ENCODE peak calls at places on chromosomes 16 and 17, in six cellular contexts. Q, T, X, G, H and J are unnamed samples.

GRCh38 chr17:57340160-57340981 is 84.0 kb downstream of the MSI2 start:
- DNase-seq in Q (no peak), T (no peak), X (no peak), G (no peak), H (no peak), J (no peak)

GRCh38 chr17:59830007-59830630 is 62.6 kb downstream of the TUBD1 start:
- DNase-seq in Q (no peak), T (no peak), X (no peak), G (no peak), H (peak; percentile 59), J (no peak)

GRCh38 chr17:67606896-67607604 is 110.7 kb upstream of the NOL11 start:
- DNase-seq in Q (no peak), T (no peak), X (peak; percentile 69), G (no peak), H (no peak), J (no peak)

GRCh38 chr17:4971826-4972225 is 4.2 kb upstream of the SPAG7 start:
- DNase-seq in Q (no peak), T (no peak), X (no peak), G (no peak), H (no peak), J (no peak)

GRCh38 chr17:55458977-55459376 is 37.3 kb upstream of the MMD start:
- DNase-seq in Q (no peak), T (no peak), X (no peak), G (no peak), H (peak; percentile 8), J (no peak)

GRCh38 chr17:46108550-46109110 is 84.6 kb downstream of the KANSL1 start:
- DNase-seq in Q (no peak), T (no peak), X (no peak), G (no peak), H (no peak), J (no peak)

GRCh38 chr17:39543669-39544068 is 64.1 kb downstream of the NEUROD2 start:
- DNase-seq in Q (no peak), T (no peak), X (no peak), G (no peak), H (no peak), J (no peak)

GRCh38 chr17:37274432-37274831 is 101.4 kb upstream of the C17orf78 start:
- DNase-seq in Q (no peak), T (no peak), X (no peak), G (no peak), H (no peak), J (no peak)

GRCh38 chr17:22514767-22515320 is 822.5 kb downstream of the KCNJ18 start:
- DNase-seq in Q (no peak), T (no peak), X (no peak), G (no peak), H (no peak), J (no peak)

GRCh38 chr16:68356919-68357286 is 46.1 kb downstream of the PRMT7 start:
- DNase-seq in Q (no peak), T (no peak), X (no peak), G (no peak), H (no peak), J (no peak)

GRCh38 chr17:80889897-80890550 is 101.6 kb upstream of the CHMP6 start:
- DNase-seq in Q (no peak), T (no peak), X (no peak), G (no peak), H (peak; percentile 70), J (no peak)

GRCh38 chr17:74055508-74056160 is 147.8 kb upstream of the RPL38 start:
- DNase-seq in Q (no peak), T (no peak), X (no peak), G (no peak), H (no peak), J (no peak)

GRCh38 chr16:75060708-75061107 is 55.9 kb downstream of the LDHD start:
- DNase-seq in Q (no peak), T (no peak), X (no peak), G (no peak), H (no peak), J (no peak)

GRCh38 chr17:8041980-8042379 is 3.1 kb downstream of the ALOX15B start:
- DNase-seq in Q (no peak), T (no peak), X (no peak), G (no peak), H (no peak), J (no peak)

GRCh38 chr16:12186774-12187335 is 210.3 kb downstream of the SNX29 start:
- DNase-seq in Q (no peak), T (no peak), X (no peak), G (no peak), H (no peak), J (no peak)

GRCh38 chr17:5874486-5874885 is 195.7 kb upstream of the WSCD1 start:
- DNase-seq in Q (no peak), T (no peak), X (no peak), G (no peak), H (no peak), J (no peak)

GRCh38 chr16:28180660-28181556 is 30.9 kb downstream of the XPO6 start:
- DNase-seq in Q (no peak), T (no peak), X (no peak), G (no peak), H (no peak), J (no peak)

GRCh38 chr17:38509772-38510423 is 81.6 kb downstream of the ARHGAP23 start:
- DNase-seq in Q (no peak), T (no peak), X (no peak), G (no peak), H (no peak), J (peak; percentile 23)

GRCh38 chr16:2752850-2753522 is 548 bp downstream of the SRRM2 start:
- DNase-seq in Q (peak; percentile 87), T (peak; percentile 30), X (peak; percentile 86), G (peak; percentile 87), H (peak; percentile 73), J (peak; percentile 88)

GRCh38 chr17:13640559-13640958 is 38.8 kb upstream of the HS3ST3A1 start:
- DNase-seq in Q (no peak), T (no peak), X (no peak), G (no peak), H (no peak), J (no peak)

GRCh38 chr16:89808453-89808939 is 8.0 kb downstream of the FANCA start:
- DNase-seq in Q (no peak), T (no peak), X (no peak), G (no peak), H (no peak), J (no peak)

GRCh38 chr17:66406701-66407644 is 104.6 kb downstream of the PRKCA start:
- DNase-seq in Q (no peak), T (no peak), X (no peak), G (no peak), H (peak; percentile 83), J (no peak)

GRCh38 chr17:17537311-17538099 is 41.3 kb upstream of the RASD1 start:
- DNase-seq in Q (peak; percentile 32), T (no peak), X (no peak), G (peak; percentile 22), H (no peak), J (no peak)